ENCODE peak calls at places on chromosomes 2 and 18, in nine cellular contexts. U, V, T, W, E, Z, J, B and Q are unnamed samples.
A peak's percentile ranks its signal among the peaks of the same experiment; 100 is the strongest.

GRCh38 chr2:128494307-128494639 is 175.6 kb upstream of the HS6ST1 start:
- DNase-seq in V (no peak), U (no peak), J (no peak), T (no peak), B (no peak), E (no peak), Z (no peak), W (no peak), Q (no peak)

GRCh38 chr18:59041296-59041695 is 98.4 kb upstream of the SEC11C start:
- DNase-seq in Z (no peak), J (no peak), T (no peak), B (no peak), U (no peak), W (no peak), E (no peak), V (no peak), Q (no peak)

GRCh38 chr2:226652388-226652787 is 147.2 kb downstream of the IRS1 start:
- DNase-seq in J (peak; percentile 64), Z (no peak), W (peak; percentile 82), B (no peak), U (peak; percentile 98), E (peak; percentile 82), T (no peak), V (no peak), Q (no peak)

GRCh38 chr2:25418944-25419677 is 77.4 kb upstream of the DNMT3A start:
- DNase-seq in Z (no peak), J (no peak), W (no peak), T (no peak), V (no peak), U (no peak), E (no peak), B (no peak), Q (peak; percentile 80)

GRCh38 chr2:107363811-107364210 is 462.9 kb upstream of the RGPD4 start:
- DNase-seq in V (no peak), Z (no peak), U (no peak), W (no peak), J (no peak), T (no peak), B (no peak), E (no peak), Q (no peak)

GRCh38 chr2:134718095-134718955 is 475 bp downstream of the TMEM163 start:
- DNase-seq in W (no peak), Z (no peak), B (no peak), V (peak; percentile 29), J (no peak), U (no peak), E (no peak), T (no peak), Q (no peak)

GRCh38 chr2:240584486-240585031 is 2.0 kb upstream of the CAPN10 start:
- DNase-seq in V (no peak), J (peak; percentile 65), U (peak; percentile 60), B (no peak), W (no peak), Z (no peak), E (peak; percentile 72), T (no peak), Q (peak; percentile 99)

GRCh38 chr2:206480161-206480560 is 36.8 kb downstream of the ADAM23 start:
- DNase-seq in V (no peak), Z (no peak), U (peak; percentile 58), W (peak; percentile 51), T (no peak), J (no peak), B (no peak), E (peak; percentile 25), Q (peak; percentile 48)